ENCODE peak calls at places on chromosomes 16 and 17, in five cellular contexts. F is A549, N is GM12878, M is K562, Q is HepG2. J is an unnamed sample.

GRCh38 chr16:87464691-87465300 is 28.0 kb downstream of the ZCCHC14 start:
- DNase-seq in F (no peak), Q (no peak), M (peak; percentile 66), N (no peak), J (no peak)

GRCh38 chr17:45436161-45436560 is 3.5 kb upstream of the ARHGAP27 start:
- DNase-seq in Q (no peak), N (no peak), M (no peak), F (no peak), J (no peak)

GRCh38 chr16:10876799-10877341 is at the start of gene CIITA:
- DNase-seq in N (peak; percentile 97), F (no peak), M (no peak), Q (no peak), J (peak; percentile 55)

GRCh38 chr17:9668532-9668931 is 23.2 kb downstream of the USP43 start:
- DNase-seq in M (no peak), F (no peak), N (no peak), Q (no peak), J (no peak)

GRCh38 chr16:17743158-17743557 is 272.4 kb upstream of the XYLT1 start:
- DNase-seq in N (no peak), Q (no peak), F (no peak), M (no peak), J (no peak)

GRCh38 chr17:82003411-82004381 is 19.0 kb downstream of the CENPX start:
- DNase-seq in Q (peak; percentile 92), N (no peak), F (peak; percentile 95), M (no peak), J (no peak)

GRCh38 chr16:67537270-67537635 is 8.6 kb downstream of the RIPOR1 start:
- DNase-seq in Q (no peak), F (no peak), M (no peak), N (no peak), J (peak; percentile 69)

GRCh38 chr16:29192329-29193247 is 207.7 kb downstream of the LAT start:
- DNase-seq in Q (no peak), M (peak; percentile 42), N (no peak), F (no peak), J (no peak)

GRCh38 chr16:56257260-56257659 is 66.0 kb downstream of the GNAO1 start:
- DNase-seq in M (no peak), Q (no peak), N (no peak), F (no peak), J (no peak)

GRCh38 chr17:78852709-78853111 is 12.1 kb upstream of the USP36 start:
- DNase-seq in Q (peak; percentile 48), M (peak; percentile 58), N (no peak), F (no peak), J (peak; percentile 62)

GRCh38 chr17:62897706-62898105 is 68.3 kb upstream of the TANC2 start:
- DNase-seq in N (no peak), F (no peak), M (no peak), Q (no peak), J (no peak)

GRCh38 chr16:27434141-27435051 is 32.4 kb downstream of the IL21R start:
- DNase-seq in F (no peak), Q (no peak), N (no peak), M (no peak), J (no peak)

GRCh38 chr16:81797443-81797842 is 18.4 kb downstream of the PLCG2 start:
- DNase-seq in N (peak; percentile 95), F (no peak), Q (no peak), M (no peak), J (no peak)

GRCh38 chr16:85173981-85174751 is 61.9 kb upstream of the CIBAR2 start:
- DNase-seq in N (no peak), F (peak; percentile 76), M (no peak), Q (peak; percentile 53), J (peak; percentile 68)

GRCh38 chr16:5502467-5502869 is 404.9 kb upstream of the EEF2KMT start:
- DNase-seq in F (peak; percentile 11), Q (peak; percentile 21), M (peak; percentile 34), N (no peak), J (peak; percentile 76)

GRCh38 chr16:68091604-68092261 is 6.6 kb downstream of the NFATC3 start:
- DNase-seq in N (no peak), F (no peak), M (no peak), Q (peak; percentile 70), J (no peak)

GRCh38 chr16:27355610-27356009 is 41.8 kb downstream of the IL4R start:
- DNase-seq in Q (peak; percentile 51), F (no peak), N (no peak), M (peak; percentile 45), J (peak; percentile 81)

GRCh38 chr16:66520406-66521194 is 29.3 kb downstream of the TK2 start:
- DNase-seq in N (no peak), F (no peak), Q (no peak), M (no peak), J (no peak)

GRCh38 chr17:81922566-81923301 is 4.8 kb upstream of the SIRT7 start:
- DNase-seq in M (no peak), N (no peak), Q (no peak), F (no peak), J (no peak)

GRCh38 chr16:51149251-51149661 is 1.8 kb downstream of the SALL1 start:
- DNase-seq in M (no peak), Q (no peak), F (no peak), N (no peak), J (peak; percentile 36)

GRCh38 chr17:8630802-8631553 is 453 bp upstream of the MYH10 start:
- DNase-seq in N (peak; percentile 82), Q (peak; percentile 99), F (peak; percentile 100), M (peak; percentile 93), J (peak; percentile 100)

GRCh38 chr17:48546924-48547838 is 2.3 kb upstream of the HOXB2 start:
- DNase-seq in F (no peak), M (peak; percentile 58), N (no peak), Q (no peak), J (no peak)

GRCh38 chr17:82296511-82297279 is 20.7 kb downstream of the CD7 start:
- DNase-seq in F (no peak), Q (no peak), N (no peak), M (no peak), J (no peak)

GRCh38 chr16:87628940-87629339 is 26.6 kb downstream of the JPH3 start:
- DNase-seq in F (peak; percentile 85), Q (no peak), M (no peak), N (no peak), J (no peak)

GRCh38 chr16:57788252-57788841 is 13.9 kb downstream of the KIFC3 start:
- DNase-seq in Q (no peak), F (no peak), N (no peak), M (no peak), J (no peak)

GRCh38 chr17:250487-251300 is 69.2 kb upstream of the DOC2B start:
- DNase-seq in F (no peak), N (no peak), M (no peak), Q (no peak), J (no peak)

GRCh38 chr16:3573146-3573815 is 3.9 kb downstream of the NLRC3 start:
- DNase-seq in F (no peak), Q (no peak), N (no peak), M (no peak), J (no peak)

GRCh38 chr17:63996430-63997182 is 1.5 kb upstream of the PRR29 start:
- DNase-seq in Q (no peak), F (no peak), M (no peak), N (no peak), J (no peak)

GRCh38 chr16:80948886-80949502 is 57.7 kb downstream of the CMC2 start:
- DNase-seq in F (no peak), M (peak; percentile 72), Q (peak; percentile 62), N (no peak), J (peak; percentile 91)

GRCh38 chr17:3535253-3535995 is 22.2 kb downstream of the TRPV3 start:
- DNase-seq in N (no peak), M (peak; percentile 38), Q (no peak), F (peak; percentile 90), J (peak; percentile 91)

DNA sequence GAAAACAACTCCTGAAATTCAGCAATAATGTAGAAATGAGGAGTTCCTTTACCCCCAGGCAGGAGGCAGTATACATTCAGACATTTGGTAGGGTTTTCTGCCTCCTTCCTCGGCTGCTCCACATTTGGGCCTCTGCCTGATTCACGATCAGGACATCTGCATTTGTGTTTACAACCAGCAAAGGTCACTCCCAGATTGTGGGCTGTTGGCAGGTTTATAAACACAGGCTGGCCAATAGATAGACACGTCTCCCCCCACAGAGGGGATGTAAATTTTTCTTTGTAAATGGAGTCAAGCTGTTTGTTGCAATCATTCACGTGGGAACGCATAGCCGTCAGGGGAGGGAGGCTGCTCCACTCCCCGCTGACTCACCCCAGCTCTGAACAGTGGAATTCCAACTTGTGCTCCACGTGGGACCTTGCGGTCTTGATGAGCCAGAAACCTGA is 252.1 kb upstream of the N4BP1 start:
- DNase-seq in M (no peak), N (no peak), F (no peak), Q (no peak), J (peak; percentile 60)
- TF ChIP-seq JUNB in M (no peak), N (no peak), F (no peak), Q (no peak), J (no peak)

GRCh38 chr16:75096730-75097129 is 19.9 kb downstream of the LDHD start:
- DNase-seq in M (peak; percentile 62), Q (no peak), F (peak; percentile 66), N (no peak), J (peak; percentile 94)
- TF ChIP-seq JUNB in M (no peak), Q (no peak), F (no peak), N (no peak), J (no peak)

GRCh38 chr16:25950586-25951201 is 258.9 kb downstream of the HS3ST4 start:
- DNase-seq in N (no peak), M (no peak), F (no peak), Q (no peak), J (peak; percentile 78)
- TF ChIP-seq JUNB in N (no peak), M (no peak), F (no peak), Q (no peak), J (no peak)

DNA sequence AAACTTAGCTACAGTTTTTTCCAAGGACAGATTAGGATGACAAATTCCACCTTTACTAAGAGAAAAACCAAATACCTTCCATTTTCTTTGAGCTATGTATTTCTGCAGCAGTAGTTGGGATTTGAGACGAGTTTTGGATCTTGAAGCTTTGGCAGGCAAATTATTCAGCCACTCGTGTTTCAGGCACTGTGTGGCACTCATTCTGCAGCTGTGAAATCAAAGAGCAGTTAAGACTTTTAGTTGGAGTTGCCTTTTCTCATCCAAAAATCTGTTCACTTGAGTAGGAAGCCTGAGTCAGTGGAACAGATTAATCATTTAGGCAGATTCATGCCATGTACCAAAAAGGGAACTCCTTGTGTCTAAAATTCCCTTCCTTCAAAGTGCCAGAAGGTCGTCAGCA is 20.0 kb downstream of the ORC6 start:
- DNase-seq in N (no peak), F (no peak), Q (no peak), M (no peak), J (no peak)
- TF ChIP-seq JUNB in N (no peak), F (no peak), Q (no peak), M (no peak), J (no peak)